ENCODE peak calls at places on chromosomes 1 and 21, in five cellular contexts. One of them, this sample, is unnamed. For H3K27me3, the result is how much of the 10 kb centered on the place peaks cover.

GRCh38 chr1:161119017-161119378 is 1.1 kb downstream of the NIT1 start:
- DNase-seq in bronchial epithelial cell: peak
- DNase-seq in adipocyte: no peak
- DNase-seq in psoas muscle: peak
- DNase-seq in HL-60: no peak
- DNase-seq in this sample: no peak

GRCh38 chr1:27563407-27564263 is 40.3 kb downstream of the AHDC1 start:
- DNase-seq in bronchial epithelial cell: no peak
- DNase-seq in adipocyte: peak
- DNase-seq in psoas muscle: peak
- DNase-seq in HL-60: no peak
- DNase-seq in this sample: no peak

GRCh38 chr1:147640553-147641165 is 29.7 kb downstream of the ACP6 start:
- DNase-seq in bronchial epithelial cell: peak
- DNase-seq in adipocyte: peak
- DNase-seq in psoas muscle: peak
- DNase-seq in HL-60: peak
- DNase-seq in this sample: peak

GRCh38 chr21:45612096-45613019 is 31.2 kb upstream of the PCBP3 start:
- DNase-seq in bronchial epithelial cell: no peak
- DNase-seq in adipocyte: peak
- DNase-seq in psoas muscle: no peak
- DNase-seq in HL-60: no peak
- DNase-seq in this sample: no peak

GRCh38 chr21:42113926-42114409 is 42.9 kb downstream of the UMODL1 start:
- DNase-seq in bronchial epithelial cell: peak
- DNase-seq in adipocyte: peak
- DNase-seq in psoas muscle: peak
- DNase-seq in HL-60: peak
- DNase-seq in this sample: no peak

GRCh38 chr1:167357305-167357704 is 136.6 kb downstream of the POU2F1 start:
- DNase-seq in bronchial epithelial cell: no peak
- DNase-seq in adipocyte: no peak
- DNase-seq in psoas muscle: no peak
- DNase-seq in HL-60: no peak
- DNase-seq in this sample: no peak

GRCh38 chr1:107934573-107934972 is 30.4 kb downstream of the VAV3 start:
- DNase-seq in bronchial epithelial cell: no peak
- DNase-seq in adipocyte: no peak
- DNase-seq in psoas muscle: no peak
- DNase-seq in HL-60: no peak
- DNase-seq in this sample: no peak

GRCh38 chr1:177925006-177925405 is 44.9 kb downstream of the SEC16B start:
- DNase-seq in bronchial epithelial cell: no peak
- DNase-seq in adipocyte: no peak
- DNase-seq in psoas muscle: no peak
- DNase-seq in HL-60: no peak
- DNase-seq in this sample: no peak

GRCh38 chr1:12249181-12249580 is 19.4 kb downstream of the VPS13D start:
- DNase-seq in bronchial epithelial cell: no peak
- DNase-seq in adipocyte: peak
- DNase-seq in psoas muscle: no peak
- DNase-seq in HL-60: no peak
- DNase-seq in this sample: peak

GRCh38 chr1:56703747-56704146 is 58.6 kb downstream of the PRKAA2 start:
- DNase-seq in bronchial epithelial cell: no peak
- DNase-seq in adipocyte: no peak
- DNase-seq in psoas muscle: no peak
- DNase-seq in HL-60: no peak
- DNase-seq in this sample: no peak

GRCh38 chr1:226134170-226135058 is 52.1 kb downstream of the ACBD3 start:
- DNase-seq in bronchial epithelial cell: no peak
- DNase-seq in adipocyte: no peak
- DNase-seq in psoas muscle: no peak
- DNase-seq in HL-60: no peak
- DNase-seq in this sample: no peak

GRCh38 chr1:87393437-87394085 is 64.9 kb downstream of the LMO4 start:
- DNase-seq in bronchial epithelial cell: no peak
- DNase-seq in adipocyte: no peak
- DNase-seq in psoas muscle: no peak
- DNase-seq in HL-60: no peak
- DNase-seq in this sample: no peak

GRCh38 chr1:18197299-18197698 is 89.7 kb downstream of the IGSF21 start:
- DNase-seq in bronchial epithelial cell: no peak
- DNase-seq in adipocyte: no peak
- DNase-seq in psoas muscle: no peak
- DNase-seq in HL-60: no peak
- DNase-seq in this sample: no peak

GRCh38 chr1:234610061-234610581 is at the start of gene IRF2BP2:
- DNase-seq in bronchial epithelial cell: no peak
- DNase-seq in adipocyte: peak
- DNase-seq in psoas muscle: peak
- DNase-seq in HL-60: peak
- DNase-seq in this sample: no peak

GRCh38 chr1:110673805-110674336 is 869 bp downstream of the KCNA3 start:
- DNase-seq in bronchial epithelial cell: no peak
- DNase-seq in adipocyte: no peak
- DNase-seq in psoas muscle: no peak
- DNase-seq in HL-60: no peak
- DNase-seq in this sample: no peak
- H3K27me3 ChIP-seq in bronchial epithelial cell: under half
- H3K27me3 ChIP-seq in adipocyte: under half
- H3K27me3 ChIP-seq in psoas muscle: half or more
- H3K27me3 ChIP-seq in HL-60: half or more
- H3K27me3 ChIP-seq in this sample: half or more

GRCh38 chr1:179743679-179744400 is 749 bp downstream of the FAM163A start:
- DNase-seq in bronchial epithelial cell: no peak
- DNase-seq in adipocyte: peak
- DNase-seq in psoas muscle: no peak
- DNase-seq in HL-60: no peak
- DNase-seq in this sample: no peak

GRCh38 chr1:179744401-179745130 is 1.5 kb downstream of the FAM163A start:
- DNase-seq in bronchial epithelial cell: no peak
- DNase-seq in adipocyte: no peak
- DNase-seq in psoas muscle: no peak
- DNase-seq in HL-60: no peak
- DNase-seq in this sample: no peak

GRCh38 chr1:179745131-179745611 is 2.1 kb downstream of the FAM163A start:
- DNase-seq in bronchial epithelial cell: no peak
- DNase-seq in adipocyte: no peak
- DNase-seq in psoas muscle: no peak
- DNase-seq in HL-60: no peak
- DNase-seq in this sample: no peak

GRCh38 chr1:179747611-179748010 is 4.5 kb downstream of the FAM163A start:
- DNase-seq in bronchial epithelial cell: no peak
- DNase-seq in adipocyte: no peak
- DNase-seq in psoas muscle: no peak
- DNase-seq in HL-60: no peak
- DNase-seq in this sample: no peak

GRCh38 chr1:179745743-179746142 is 2.7 kb downstream of the FAM163A start:
- DNase-seq in bronchial epithelial cell: no peak
- DNase-seq in adipocyte: no peak
- DNase-seq in psoas muscle: no peak
- DNase-seq in HL-60: no peak
- DNase-seq in this sample: no peak
- H3K27me3 ChIP-seq in bronchial epithelial cell: under half
- H3K27me3 ChIP-seq in adipocyte: half or more
- H3K27me3 ChIP-seq in psoas muscle: half or more
- H3K27me3 ChIP-seq in HL-60: half or more
- H3K27me3 ChIP-seq in this sample: half or more

GRCh38 chr1:159746676-159747075 is 32.3 kb upstream of the CRP start:
- DNase-seq in bronchial epithelial cell: no peak
- DNase-seq in adipocyte: peak
- DNase-seq in psoas muscle: no peak
- DNase-seq in HL-60: no peak
- DNase-seq in this sample: no peak
- H3K27me3 ChIP-seq in bronchial epithelial cell: under half
- H3K27me3 ChIP-seq in adipocyte: under half
- H3K27me3 ChIP-seq in psoas muscle: under half
- H3K27me3 ChIP-seq in HL-60: under half
- H3K27me3 ChIP-seq in this sample: under half

GRCh38 chr1:114214016-114214415 is 60.3 kb upstream of the SYT6 start:
- DNase-seq in bronchial epithelial cell: no peak
- DNase-seq in adipocyte: no peak
- DNase-seq in psoas muscle: no peak
- DNase-seq in HL-60: no peak
- DNase-seq in this sample: no peak
- H3K27me3 ChIP-seq in bronchial epithelial cell: under half
- H3K27me3 ChIP-seq in adipocyte: under half
- H3K27me3 ChIP-seq in psoas muscle: under half
- H3K27me3 ChIP-seq in HL-60: under half
- H3K27me3 ChIP-seq in this sample: half or more

DNA sequence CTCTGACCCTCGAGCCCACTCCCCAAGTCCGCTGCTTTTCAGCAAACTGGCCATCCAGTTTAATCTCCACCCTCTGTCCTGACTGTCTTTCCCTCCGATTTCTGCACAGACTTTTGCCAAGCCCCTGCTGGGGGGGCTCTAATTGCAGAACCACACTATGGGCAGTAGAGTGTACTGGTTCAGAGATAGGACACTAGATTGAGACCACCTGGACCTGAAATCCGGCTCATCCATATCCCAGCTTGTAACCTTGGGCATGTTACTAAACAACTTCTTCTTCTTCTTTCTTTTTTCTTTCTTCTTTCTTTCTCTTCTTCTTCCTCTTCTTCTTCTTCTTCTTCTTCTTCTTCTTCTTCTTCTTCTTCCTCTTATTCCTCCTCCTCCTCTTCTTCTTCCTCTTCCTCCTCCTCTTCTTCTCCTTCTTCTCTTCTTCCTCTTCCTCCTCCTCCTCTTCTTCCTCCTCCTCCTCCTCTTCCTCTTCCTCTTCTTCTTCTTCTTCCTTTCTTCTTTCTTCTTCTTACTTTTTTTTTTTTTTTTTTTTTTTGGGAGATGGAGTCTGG is 7.7 kb downstream of the LRRC71 start:
- DNase-seq in bronchial epithelial cell: no peak
- DNase-seq in adipocyte: no peak
- DNase-seq in psoas muscle: no peak
- DNase-seq in HL-60: no peak
- DNase-seq in this sample: no peak
- H3K27me3 ChIP-seq in bronchial epithelial cell: under half
- H3K27me3 ChIP-seq in adipocyte: under half
- H3K27me3 ChIP-seq in psoas muscle: half or more
- H3K27me3 ChIP-seq in HL-60: under half
- H3K27me3 ChIP-seq in this sample: half or more

GRCh38 chr21:24367936-24368335 is 1239.3 kb downstream of the MRPL39 start:
- DNase-seq in bronchial epithelial cell: peak
- DNase-seq in adipocyte: peak
- DNase-seq in psoas muscle: no peak
- DNase-seq in HL-60: no peak
- DNase-seq in this sample: peak

GRCh38 chr21:24369278-24369677 is 1238.0 kb downstream of the MRPL39 start:
- DNase-seq in bronchial epithelial cell: no peak
- DNase-seq in adipocyte: no peak
- DNase-seq in psoas muscle: no peak
- DNase-seq in HL-60: no peak
- DNase-seq in this sample: no peak

GRCh38 chr21:24375201-24375600 is 1232.1 kb downstream of the MRPL39 start:
- DNase-seq in bronchial epithelial cell: no peak
- DNase-seq in adipocyte: no peak
- DNase-seq in psoas muscle: no peak
- DNase-seq in HL-60: peak
- DNase-seq in this sample: peak

GRCh38 chr21:24369751-24370150 is 1237.5 kb downstream of the MRPL39 start:
- DNase-seq in bronchial epithelial cell: no peak
- DNase-seq in adipocyte: peak
- DNase-seq in psoas muscle: no peak
- DNase-seq in HL-60: no peak
- DNase-seq in this sample: no peak
- H3K27me3 ChIP-seq in bronchial epithelial cell: under half
- H3K27me3 ChIP-seq in adipocyte: under half
- H3K27me3 ChIP-seq in psoas muscle: under half
- H3K27me3 ChIP-seq in HL-60: under half
- H3K27me3 ChIP-seq in this sample: under half